ENCODE peak calls at places on chromosomes 7 and 10, in four cellular contexts. G, F, Y and C are unnamed samples.

GRCh38 chr7:30445770-30446169 is 32.8 kb downstream of the NOD1 start:
- DNase-seq in F (no peak), Y (peak), G (peak), C (peak)

GRCh38 chr7:88167223-88167622 is 52.6 kb downstream of the SRI start:
- DNase-seq in F (no peak), G (no peak), Y (no peak), C (no peak)

GRCh38 chr7:722847-723246 is 3.7 kb upstream of the DNAAF5 start:
- DNase-seq in Y (no peak), G (no peak), F (no peak), C (no peak)

GRCh38 chr7:45021604-45022296 is 21.7 kb downstream of the CCM2 start:
- DNase-seq in Y (peak), G (peak), F (peak), C (no peak)

GRCh38 chr10:94963901-94964300 is 25.4 kb downstream of the CYP2C9 start:
- DNase-seq in Y (no peak), F (peak), G (peak), C (no peak)

GRCh38 chr10:24694086-24694485 is 29.6 kb downstream of the ARHGAP21 start:
- DNase-seq in Y (no peak), G (peak), F (no peak), C (no peak)

GRCh38 chr10:3186365-3186764 is 13.8 kb upstream of the PITRM1 start:
- DNase-seq in F (no peak), G (no peak), Y (no peak), C (no peak)

GRCh38 chr7:28984631-28985030 is 26.5 kb upstream of the TRIL start:
- DNase-seq in G (peak), F (peak), Y (no peak), C (no peak)

GRCh38 chr7:1444214-1444924 is 14.9 kb downstream of the MICALL2 start:
- DNase-seq in Y (no peak), G (no peak), F (no peak), C (no peak)

GRCh38 chr7:136016649-136017395 is 39.7 kb upstream of the MTPN start:
- DNase-seq in F (no peak), G (no peak), Y (no peak), C (no peak)

GRCh38 chr7:136015638-136016037 is 38.5 kb upstream of the MTPN start:
- DNase-seq in Y (no peak), F (no peak), G (no peak), C (no peak)

GRCh38 chr7:136020556-136020955 is 43.4 kb upstream of the MTPN start:
- DNase-seq in Y (no peak), G (no peak), F (no peak), C (no peak)

GRCh38 chr7:136014659-136015058 is 37.5 kb upstream of the MTPN start:
- DNase-seq in G (no peak), F (no peak), Y (no peak), C (no peak)

DNA sequence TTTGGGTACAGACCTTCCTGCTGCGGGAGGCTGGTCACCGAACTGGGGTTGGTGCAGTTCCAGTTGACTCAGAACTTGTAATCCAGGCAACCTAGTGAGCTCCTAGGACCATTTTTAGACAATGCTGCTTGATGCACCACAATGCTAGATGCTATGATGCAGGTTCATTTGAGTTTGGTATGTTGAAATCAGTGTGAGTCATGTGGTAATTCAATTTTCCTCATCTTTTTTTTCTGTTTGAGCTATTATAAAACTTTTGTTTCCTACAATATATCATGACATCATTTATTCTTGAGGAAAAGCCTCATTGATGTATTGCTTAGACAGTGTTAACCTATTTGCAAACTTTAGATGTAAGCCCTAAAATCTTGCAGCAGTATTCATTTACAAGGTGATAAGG is 40.9 kb upstream of the MTPN start:
- DNase-seq in F (no peak), Y (no peak), G (peak), C (no peak)
- TF ChIP-seq FOS in F (no peak), Y (no peak), G (no peak), C (no peak)

DNA sequence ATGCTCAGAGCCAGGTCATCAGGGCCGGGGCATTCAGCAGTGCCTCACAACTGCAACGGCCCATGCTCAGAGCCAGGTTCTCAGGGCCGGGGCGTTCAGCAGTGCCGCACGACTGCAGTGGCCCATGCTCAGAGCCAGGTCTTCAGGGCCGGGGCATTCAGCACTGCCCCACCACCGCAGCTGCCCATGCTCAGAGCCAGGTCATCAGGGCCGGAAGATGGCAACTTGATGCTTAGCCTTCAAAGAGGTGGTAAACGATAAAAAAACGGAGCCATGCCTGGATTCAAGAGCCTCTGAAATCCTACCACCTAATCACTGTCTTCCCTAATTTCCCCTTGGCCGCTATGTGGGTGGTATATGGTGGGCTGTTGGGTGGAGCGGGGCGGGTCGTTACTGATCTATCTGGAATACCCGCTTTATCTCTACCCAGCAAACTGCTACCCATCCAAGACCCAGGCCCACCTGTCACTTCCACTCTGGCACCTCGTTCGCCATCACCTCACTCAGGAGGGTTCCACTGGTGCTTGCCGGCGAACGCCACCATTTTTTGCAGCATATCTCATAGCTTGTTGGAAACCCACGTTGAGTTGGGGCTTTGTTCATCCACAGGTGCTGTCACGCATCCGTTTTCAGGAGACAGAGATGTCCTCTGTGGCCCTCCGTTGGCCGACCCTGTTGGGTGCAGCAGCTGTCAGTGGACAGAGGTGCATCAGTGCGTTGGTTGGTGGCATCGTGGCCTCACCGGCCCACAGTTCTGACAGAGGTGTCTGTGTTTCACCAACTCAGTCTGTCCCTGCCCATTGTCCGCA is 221.1 kb downstream of the EBF3 start:
- DNase-seq in G (no peak), F (no peak), Y (no peak), C (no peak)
- TF ChIP-seq FOS in G (no peak), F (no peak), Y (no peak), C (no peak)

GRCh38 chr7:151244156-151244870 is 4.2 kb downstream of the SMARCD3 start:
- DNase-seq in F (peak), Y (peak), G (peak), C (peak)
- TF ChIP-seq FOS in F (no peak), Y (no peak), G (no peak), C (no peak)

DNA sequence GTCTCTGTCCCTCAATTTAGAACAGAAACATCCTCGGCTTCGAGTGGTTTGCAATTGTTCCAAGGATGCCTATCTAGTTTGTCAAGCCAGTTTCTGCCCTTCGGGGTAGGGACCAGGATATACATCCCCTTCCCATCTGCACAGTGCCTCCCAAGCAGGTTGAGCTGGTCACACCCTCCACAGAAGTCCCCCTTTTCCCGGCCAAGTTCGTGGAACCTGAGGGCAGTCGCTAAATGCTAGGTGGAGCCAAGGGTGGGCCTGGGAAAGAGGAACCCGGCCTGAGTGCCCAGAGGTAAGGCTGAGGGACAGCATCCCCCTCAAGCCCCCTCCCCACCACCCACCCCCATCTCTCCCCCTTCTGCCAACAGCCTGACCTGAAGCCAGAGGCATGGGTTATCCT is 62.4 kb upstream of the NANOS1 start:
- DNase-seq in Y (no peak), G (no peak), F (no peak), C (no peak)
- TF ChIP-seq FOS in Y (no peak), G (no peak), F (no peak), C (no peak)

DNA sequence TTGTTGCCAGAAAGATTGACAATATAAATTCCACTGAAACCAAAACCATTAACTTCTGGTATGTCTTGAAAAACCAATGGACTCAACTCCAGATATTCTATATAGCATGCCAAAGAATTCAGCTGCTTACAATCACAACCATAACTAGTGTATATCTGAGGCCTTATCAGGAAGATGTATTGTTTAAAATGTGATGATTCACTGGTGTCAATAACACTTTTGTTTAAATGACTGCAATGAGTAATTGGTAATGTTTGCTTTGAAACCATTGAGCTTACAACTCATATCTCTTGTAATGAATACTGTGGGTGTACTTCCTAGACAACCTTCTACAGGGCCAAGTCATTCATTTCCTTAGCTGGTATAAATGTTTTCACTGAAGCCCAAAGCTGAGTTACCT is 727.9 kb upstream of the KCND2 start:
- DNase-seq in Y (no peak), G (peak), F (peak), C (no peak)
- TF ChIP-seq FOS in Y (no peak), G (no peak), F (peak), C (no peak)